ENCODE peak calls at places on chromosome 16, in four cellular contexts. C, I, Z and H are unnamed samples.

GRCh38 chr16:82761858-82762257 is 135.1 kb downstream of the CDH13 start:
- DNase-seq in Z (no peak), C (peak; percentile 38), I (no peak), H (peak; percentile 23)

GRCh38 chr16:19785512-19786130 is 67.5 kb downstream of the IQCK start:
- DNase-seq in I (no peak), C (no peak), Z (no peak), H (no peak)

GRCh38 chr16:56848955-56849689 is 15.9 kb upstream of the SLC12A3 start:
- DNase-seq in C (peak; percentile 78), I (peak; percentile 64), Z (no peak), H (peak; percentile 62)

GRCh38 chr16:30028438-30029093 is 2.5 kb downstream of the TLCD3B start:
- DNase-seq in Z (peak; percentile 89), C (no peak), I (no peak), H (no peak)

GRCh38 chr16:11105038-11105903 is 150.7 kb downstream of the SOCS1 start:
- DNase-seq in I (peak; percentile 22), Z (no peak), C (peak; percentile 98), H (peak; percentile 37)

GRCh38 chr16:89737341-89738071 is 16.2 kb downstream of the ZNF276 start:
- DNase-seq in C (no peak), I (no peak), Z (no peak), H (no peak)

GRCh38 chr16:80986557-80986956 is 20.1 kb downstream of the CMC2 start:
- DNase-seq in I (no peak), Z (no peak), C (no peak), H (no peak)

GRCh38 chr16:30786115-30786935 is 680 bp downstream of the ZNF629 start:
- DNase-seq in I (peak; percentile 28), C (peak; percentile 62), Z (peak; percentile 71), H (peak; percentile 57)

GRCh38 chr16:81927561-81928185 is 83.6 kb downstream of the SDR42E1 start:
- DNase-seq in I (no peak), C (no peak), Z (no peak), H (no peak)

GRCh38 chr16:13911871-13912270 is 8.1 kb upstream of the ERCC4 start:
- DNase-seq in C (no peak), I (no peak), Z (no peak), H (no peak)

GRCh38 chr16:13909069-13909468 is 10.9 kb upstream of the ERCC4 start:
- DNase-seq in Z (no peak), C (no peak), I (no peak), H (no peak)

GRCh38 chr16:13911306-13911705 is 8.6 kb upstream of the ERCC4 start:
- DNase-seq in Z (no peak), C (no peak), I (no peak), H (no peak)

GRCh38 chr16:13907431-13907830 is 12.5 kb upstream of the ERCC4 start:
- DNase-seq in C (no peak), Z (no peak), I (no peak), H (peak; percentile 9)

DNA sequence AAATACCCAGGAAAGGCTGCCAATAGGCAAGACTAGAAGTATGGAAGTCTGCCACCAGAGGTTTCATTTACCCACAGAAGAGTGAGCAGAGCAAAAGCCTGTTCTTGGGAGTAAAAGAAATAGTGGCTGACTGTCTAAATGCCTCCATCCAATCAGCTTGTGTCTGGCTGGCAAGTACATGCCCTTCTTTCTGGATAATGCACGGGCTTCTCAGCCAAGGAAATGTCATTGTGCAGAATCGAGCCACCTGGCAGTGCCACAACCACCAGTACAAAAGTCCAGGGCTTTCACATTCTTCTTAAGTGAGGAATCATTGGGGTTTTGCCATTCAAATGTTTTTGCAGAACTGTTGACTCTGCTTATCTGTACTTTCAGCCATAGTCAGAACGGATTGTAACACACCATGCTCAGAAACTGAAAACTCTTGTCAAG is 10.1 kb upstream of the ERCC4 start:
- DNase-seq in Z (no peak), I (peak; percentile 23), C (peak; percentile 75), H (peak; percentile 45)
- H2AFZ ChIP-seq in Z (no peak overlapping the region), I (peak overlapping the region; percentile 4), C (no peak overlapping the region), H (peak overlapping the region; percentile 16)

GRCh38 chr16:4071686-4072561 is 44.3 kb downstream of the ADCY9 start:
- DNase-seq in C (no peak), Z (no peak), I (no peak), H (no peak)

GRCh38 chr16:4062212-4062802 is 53.9 kb downstream of the ADCY9 start:
- DNase-seq in Z (no peak), I (no peak), C (no peak), H (no peak)

GRCh38 chr16:4064950-4065352 is 51.3 kb downstream of the ADCY9 start:
- DNase-seq in Z (no peak), C (no peak), I (no peak), H (no peak)

GRCh38 chr16:4070936-4071335 is 45.3 kb downstream of the ADCY9 start:
- DNase-seq in Z (no peak), C (no peak), I (no peak), H (no peak)

DNA sequence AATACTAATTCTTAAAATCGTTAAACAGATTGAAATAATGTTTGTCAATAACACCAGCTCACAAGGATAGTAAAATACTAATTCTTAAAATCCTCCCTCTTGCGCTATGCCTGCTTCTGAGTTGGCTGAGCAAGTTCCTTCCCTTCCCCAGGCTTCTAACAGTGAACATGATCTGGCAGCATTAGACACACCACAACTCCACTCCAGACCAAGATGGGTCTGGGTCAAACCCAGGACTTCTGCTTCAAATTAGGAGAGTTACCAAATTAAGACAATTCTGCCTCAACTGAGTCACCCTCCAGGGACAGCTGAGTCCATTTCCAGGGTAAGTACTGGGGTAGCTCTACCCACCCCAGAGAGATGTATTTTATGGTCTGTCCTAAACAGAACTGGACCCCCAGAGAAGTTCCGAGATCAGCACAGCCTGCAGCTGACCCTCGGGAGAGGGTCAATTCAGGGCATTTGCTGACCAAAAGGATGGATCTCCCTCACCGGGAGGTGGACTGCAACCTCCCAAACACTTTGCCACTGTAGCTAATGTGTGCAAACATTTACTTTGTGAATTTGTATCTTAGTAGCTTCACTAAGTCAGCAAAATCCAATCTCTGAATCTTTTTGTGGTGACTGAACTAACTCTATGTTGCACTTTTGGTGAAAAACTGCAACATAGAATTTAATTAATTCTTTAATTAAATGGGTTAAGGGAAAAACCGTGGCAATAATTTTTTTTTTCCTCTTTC is 48.8 kb downstream of the ADCY9 start:
- DNase-seq in C (peak; percentile 27), I (no peak), Z (no peak), H (no peak)
- H2AFZ ChIP-seq in C (no peak overlapping the region), I (no peak overlapping the region), Z (peak overlapping the region; percentile 2), H (no peak overlapping the region)

GRCh38 chr16:86576591-86577313 is 1.6 kb upstream of the FOXL1 start:
- DNase-seq in Z (no peak), C (no peak), I (peak; percentile 57), H (peak; percentile 38)
- H2AFZ ChIP-seq in Z (no peak overlapping the region), C (peak overlapping the region; percentile 34), I (no peak overlapping the region), H (peak overlapping the region; percentile 77)

GRCh38 chr16:64253114-64253513 is 868.7 kb downstream of the CDH11 start:
- DNase-seq in C (no peak), I (no peak), Z (no peak), H (no peak)
- H2AFZ ChIP-seq in C (no peak overlapping the region), I (no peak overlapping the region), Z (no peak overlapping the region), H (no peak overlapping the region)

DNA sequence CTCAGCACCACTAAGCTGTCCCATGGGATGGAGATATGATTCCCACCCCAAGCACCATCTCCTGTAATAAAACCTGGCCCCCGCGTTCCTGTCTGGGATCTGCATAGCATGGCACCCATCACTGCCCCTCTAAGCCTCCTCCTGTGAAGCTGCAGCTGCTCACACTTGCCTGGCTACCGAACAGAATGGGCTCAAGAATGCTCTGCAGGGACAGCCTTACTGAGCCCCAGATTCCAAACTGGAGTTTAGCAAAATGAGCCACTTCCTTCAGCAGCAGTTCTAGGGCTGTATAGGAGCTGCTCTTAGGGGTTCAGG is 256.1 kb downstream of the CPPED1 start:
- DNase-seq in I (no peak), C (no peak), Z (no peak), H (no peak)
- H2AFZ ChIP-seq in I (no peak overlapping the region), C (no peak overlapping the region), Z (no peak overlapping the region), H (no peak overlapping the region)

DNA sequence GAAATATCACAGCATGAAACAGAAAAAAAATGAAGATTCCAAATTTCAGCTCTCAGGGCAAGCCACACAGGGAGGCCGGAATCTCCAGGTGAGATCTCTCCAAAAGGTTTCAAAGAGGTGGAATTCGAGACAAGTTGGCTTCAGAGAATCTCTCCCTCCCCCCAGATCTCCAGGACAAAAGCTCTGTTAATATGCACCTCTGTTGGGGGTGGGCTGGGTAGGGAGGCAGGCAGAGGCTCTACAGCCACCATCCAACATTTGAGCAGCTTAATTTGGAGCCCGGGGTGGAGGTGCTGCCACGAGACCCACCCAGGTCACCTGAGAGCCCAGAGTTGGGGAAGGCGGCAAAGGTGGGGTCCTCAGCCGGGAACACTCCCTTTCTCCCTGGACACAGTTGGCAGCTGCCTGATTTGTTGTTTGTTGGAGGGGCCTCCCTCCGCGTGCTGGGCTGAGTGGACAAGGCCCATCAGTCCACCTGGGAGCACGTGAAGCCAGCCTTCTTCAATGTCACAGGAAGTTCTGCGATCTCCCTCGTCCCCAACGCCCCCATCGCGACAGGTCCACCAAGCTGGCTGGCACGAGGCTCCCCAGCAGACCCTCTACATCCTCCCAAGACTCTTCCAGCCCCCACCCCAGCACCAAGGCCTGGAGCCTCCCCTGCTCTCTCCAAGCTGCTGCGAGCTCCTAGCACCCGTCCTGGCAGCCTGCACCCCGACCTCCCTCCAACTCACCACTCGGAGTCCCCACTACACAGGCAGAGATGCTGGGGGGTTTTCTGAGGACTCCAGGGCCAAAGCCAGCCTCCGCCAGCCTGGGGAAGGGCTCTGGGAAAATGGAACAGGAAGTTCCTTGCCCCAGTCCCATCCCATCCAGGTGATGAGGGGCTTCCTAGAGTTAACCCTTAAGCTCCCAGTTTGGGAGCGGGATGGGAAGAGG is at the start of gene ZSCAN10:
- DNase-seq in I (no peak), Z (peak; percentile 35), C (no peak), H (no peak)
- H2AFZ ChIP-seq in I (peak within 1 kb of the TSS; percentile 69), Z (peak within 1 kb of the TSS; percentile 36), C (peak within 1 kb of the TSS; percentile 96), H (peak within 1 kb of the TSS; percentile 83)

DNA sequence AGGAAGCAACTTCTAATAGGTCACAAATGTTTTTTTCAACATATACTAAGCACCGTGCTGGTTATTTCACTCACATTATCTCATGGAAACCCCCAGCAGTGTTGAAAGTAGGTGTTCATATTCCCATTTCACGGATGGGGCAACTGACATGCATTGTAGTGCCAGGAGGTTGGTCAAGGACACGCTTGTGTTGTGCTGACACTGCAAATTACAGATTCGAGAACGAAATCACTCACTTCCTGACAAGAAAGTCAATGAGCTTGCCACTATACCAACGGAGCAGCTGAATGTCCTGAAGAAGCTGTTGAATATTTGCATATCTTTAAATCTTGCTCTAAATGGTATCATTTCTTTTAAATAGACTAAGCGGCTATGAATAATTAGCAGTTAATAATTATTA is 378.0 kb upstream of the C16orf82 start:
- DNase-seq in Z (no peak), C (no peak), I (no peak), H (no peak)
- H2AFZ ChIP-seq in Z (no peak overlapping the region), C (no peak overlapping the region), I (no peak overlapping the region), H (no peak overlapping the region)

GRCh38 chr16:76565542-76565941 is 288.3 kb downstream of the CNTNAP4 start:
- DNase-seq in C (no peak), Z (no peak), I (no peak), H (no peak)
- H2AFZ ChIP-seq in C (no peak overlapping the region), Z (no peak overlapping the region), I (no peak overlapping the region), H (no peak overlapping the region)

GRCh38 chr16:70522216-70523000 is 946 bp downstream of the COG4 start:
- DNase-seq in I (no peak), Z (no peak), C (no peak), H (no peak)
- H2AFZ ChIP-seq in I (peak overlapping the region; percentile 79), Z (peak overlapping the region; percentile 99), C (no peak overlapping the region), H (peak overlapping the region; percentile 94)